ENCODE peak calls at places on chromosomes 6 and 20, in eight cellular contexts. One of them, this sample, is unnamed.

GRCh38 chr6:43405354-43405753 is 22.0 kb upstream of the ABCC10 start:
- DNase-seq in GF-D8: no peak
- DNase-seq in uterus: no peak
- DNase-seq in upper lobe of right lung: no peak
- DNase-seq in stimulated activated CD8-positive, alpha-beta memory T cell treated with anti-CD3 and anti-CD28 coated beads, Interleukin-4, amount 100 ng/mL, for 24 hours: no peak
- DNase-seq in T-helper 2 cell: no peak
- DNase-seq in neuronal stem cell: no peak
- DNase-seq in activated CD4-positive, alpha-beta memory T cell treated with anti-CD3 and anti-CD28 coated beads for 36 hours: no peak
- DNase-seq in this sample: no peak

GRCh38 chr6:170158296-170159039 is 132.4 kb downstream of the DLL1 start:
- DNase-seq in GF-D8: no peak
- DNase-seq in uterus: no peak
- DNase-seq in upper lobe of right lung: no peak
- DNase-seq in stimulated activated CD8-positive, alpha-beta memory T cell treated with anti-CD3 and anti-CD28 coated beads, Interleukin-4, amount 100 ng/mL, for 24 hours: no peak
- DNase-seq in T-helper 2 cell: no peak
- DNase-seq in neuronal stem cell: no peak
- DNase-seq in activated CD4-positive, alpha-beta memory T cell treated with anti-CD3 and anti-CD28 coated beads for 36 hours: no peak
- DNase-seq in this sample: no peak

GRCh38 chr6:109944448-109944847 is 33.7 kb upstream of the GPR6 start:
- DNase-seq in GF-D8: no peak
- DNase-seq in uterus: no peak
- DNase-seq in upper lobe of right lung: no peak
- DNase-seq in stimulated activated CD8-positive, alpha-beta memory T cell treated with anti-CD3 and anti-CD28 coated beads, Interleukin-4, amount 100 ng/mL, for 24 hours: no peak
- DNase-seq in T-helper 2 cell: no peak
- DNase-seq in neuronal stem cell: no peak
- DNase-seq in activated CD4-positive, alpha-beta memory T cell treated with anti-CD3 and anti-CD28 coated beads for 36 hours: no peak
- DNase-seq in this sample: no peak

GRCh38 chr6:146336200-146336599 is 207.4 kb upstream of the RAB32 start:
- DNase-seq in GF-D8: no peak
- DNase-seq in uterus: no peak
- DNase-seq in upper lobe of right lung: no peak
- DNase-seq in stimulated activated CD8-positive, alpha-beta memory T cell treated with anti-CD3 and anti-CD28 coated beads, Interleukin-4, amount 100 ng/mL, for 24 hours: no peak
- DNase-seq in T-helper 2 cell: no peak
- DNase-seq in neuronal stem cell: no peak
- DNase-seq in activated CD4-positive, alpha-beta memory T cell treated with anti-CD3 and anti-CD28 coated beads for 36 hours: no peak
- DNase-seq in this sample: no peak

GRCh38 chr6:10413850-10414765 is 766 bp downstream of the TFAP2A start:
- DNase-seq in GF-D8: no peak
- DNase-seq in uterus: no peak
- DNase-seq in upper lobe of right lung: no peak
- DNase-seq in stimulated activated CD8-positive, alpha-beta memory T cell treated with anti-CD3 and anti-CD28 coated beads, Interleukin-4, amount 100 ng/mL, for 24 hours: no peak
- DNase-seq in T-helper 2 cell: no peak
- DNase-seq in neuronal stem cell: no peak
- DNase-seq in activated CD4-positive, alpha-beta memory T cell treated with anti-CD3 and anti-CD28 coated beads for 36 hours: no peak
- DNase-seq in this sample: no peak

GRCh38 chr6:135451617-135452190 is 45.8 kb downstream of the AHI1 start:
- DNase-seq in GF-D8: peak
- DNase-seq in uterus: no peak
- DNase-seq in upper lobe of right lung: no peak
- DNase-seq in stimulated activated CD8-positive, alpha-beta memory T cell treated with anti-CD3 and anti-CD28 coated beads, Interleukin-4, amount 100 ng/mL, for 24 hours: no peak
- DNase-seq in T-helper 2 cell: peak
- DNase-seq in neuronal stem cell: peak
- DNase-seq in activated CD4-positive, alpha-beta memory T cell treated with anti-CD3 and anti-CD28 coated beads for 36 hours: no peak
- DNase-seq in this sample: no peak

GRCh38 chr20:12925863-12926547 is 82.8 kb upstream of the SPTLC3 start:
- DNase-seq in GF-D8: no peak
- DNase-seq in uterus: no peak
- DNase-seq in upper lobe of right lung: no peak
- DNase-seq in stimulated activated CD8-positive, alpha-beta memory T cell treated with anti-CD3 and anti-CD28 coated beads, Interleukin-4, amount 100 ng/mL, for 24 hours: no peak
- DNase-seq in T-helper 2 cell: no peak
- DNase-seq in neuronal stem cell: no peak
- DNase-seq in activated CD4-positive, alpha-beta memory T cell treated with anti-CD3 and anti-CD28 coated beads for 36 hours: no peak
- DNase-seq in this sample: no peak

GRCh38 chr20:3710703-3711417 is 1.5 kb downstream of the SIGLEC1 start:
- DNase-seq in GF-D8: no peak
- DNase-seq in uterus: peak
- DNase-seq in upper lobe of right lung: peak
- DNase-seq in stimulated activated CD8-positive, alpha-beta memory T cell treated with anti-CD3 and anti-CD28 coated beads, Interleukin-4, amount 100 ng/mL, for 24 hours: peak
- DNase-seq in T-helper 2 cell: peak
- DNase-seq in neuronal stem cell: peak
- DNase-seq in activated CD4-positive, alpha-beta memory T cell treated with anti-CD3 and anti-CD28 coated beads for 36 hours: peak
- DNase-seq in this sample: peak

GRCh38 chr6:111677186-111677990 is 71.7 kb upstream of the TRAF3IP2 start:
- DNase-seq in GF-D8: no peak
- DNase-seq in uterus: no peak
- DNase-seq in upper lobe of right lung: no peak
- DNase-seq in stimulated activated CD8-positive, alpha-beta memory T cell treated with anti-CD3 and anti-CD28 coated beads, Interleukin-4, amount 100 ng/mL, for 24 hours: no peak
- DNase-seq in T-helper 2 cell: no peak
- DNase-seq in neuronal stem cell: no peak
- DNase-seq in activated CD4-positive, alpha-beta memory T cell treated with anti-CD3 and anti-CD28 coated beads for 36 hours: no peak
- DNase-seq in this sample: no peak

GRCh38 chr6:75460636-75461035 is 33.0 kb downstream of the FILIP1 start:
- DNase-seq in GF-D8: no peak
- DNase-seq in uterus: no peak
- DNase-seq in upper lobe of right lung: no peak
- DNase-seq in stimulated activated CD8-positive, alpha-beta memory T cell treated with anti-CD3 and anti-CD28 coated beads, Interleukin-4, amount 100 ng/mL, for 24 hours: no peak
- DNase-seq in T-helper 2 cell: no peak
- DNase-seq in neuronal stem cell: no peak
- DNase-seq in activated CD4-positive, alpha-beta memory T cell treated with anti-CD3 and anti-CD28 coated beads for 36 hours: no peak
- DNase-seq in this sample: no peak

GRCh38 chr6:33975631-33976424 is 170.1 kb downstream of the GRM4 start:
- DNase-seq in GF-D8: no peak
- DNase-seq in uterus: no peak
- DNase-seq in upper lobe of right lung: peak
- DNase-seq in stimulated activated CD8-positive, alpha-beta memory T cell treated with anti-CD3 and anti-CD28 coated beads, Interleukin-4, amount 100 ng/mL, for 24 hours: no peak
- DNase-seq in T-helper 2 cell: no peak
- DNase-seq in neuronal stem cell: peak
- DNase-seq in activated CD4-positive, alpha-beta memory T cell treated with anti-CD3 and anti-CD28 coated beads for 36 hours: peak
- DNase-seq in this sample: no peak

GRCh38 chr20:46638367-46639274 is 12.6 kb downstream of the SLC13A3 start:
- DNase-seq in GF-D8: no peak
- DNase-seq in uterus: no peak
- DNase-seq in upper lobe of right lung: no peak
- DNase-seq in stimulated activated CD8-positive, alpha-beta memory T cell treated with anti-CD3 and anti-CD28 coated beads, Interleukin-4, amount 100 ng/mL, for 24 hours: no peak
- DNase-seq in T-helper 2 cell: no peak
- DNase-seq in neuronal stem cell: no peak
- DNase-seq in activated CD4-positive, alpha-beta memory T cell treated with anti-CD3 and anti-CD28 coated beads for 36 hours: no peak
- DNase-seq in this sample: no peak

GRCh38 chr6:157272866-157273755 is 50.2 kb downstream of the TMEM242 start:
- DNase-seq in GF-D8: no peak
- DNase-seq in uterus: no peak
- DNase-seq in upper lobe of right lung: no peak
- DNase-seq in stimulated activated CD8-positive, alpha-beta memory T cell treated with anti-CD3 and anti-CD28 coated beads, Interleukin-4, amount 100 ng/mL, for 24 hours: no peak
- DNase-seq in T-helper 2 cell: no peak
- DNase-seq in neuronal stem cell: no peak
- DNase-seq in activated CD4-positive, alpha-beta memory T cell treated with anti-CD3 and anti-CD28 coated beads for 36 hours: peak
- DNase-seq in this sample: no peak

GRCh38 chr6:107618672-107619071 is 128.8 kb downstream of the SOBP start:
- DNase-seq in GF-D8: no peak
- DNase-seq in uterus: no peak
- DNase-seq in upper lobe of right lung: no peak
- DNase-seq in stimulated activated CD8-positive, alpha-beta memory T cell treated with anti-CD3 and anti-CD28 coated beads, Interleukin-4, amount 100 ng/mL, for 24 hours: no peak
- DNase-seq in T-helper 2 cell: peak
- DNase-seq in neuronal stem cell: no peak
- DNase-seq in activated CD4-positive, alpha-beta memory T cell treated with anti-CD3 and anti-CD28 coated beads for 36 hours: peak
- DNase-seq in this sample: no peak

GRCh38 chr6:151313060-151313459 is 73.3 kb downstream of the AKAP12 start:
- DNase-seq in GF-D8: peak
- DNase-seq in uterus: no peak
- DNase-seq in upper lobe of right lung: no peak
- DNase-seq in stimulated activated CD8-positive, alpha-beta memory T cell treated with anti-CD3 and anti-CD28 coated beads, Interleukin-4, amount 100 ng/mL, for 24 hours: no peak
- DNase-seq in T-helper 2 cell: no peak
- DNase-seq in neuronal stem cell: no peak
- DNase-seq in activated CD4-positive, alpha-beta memory T cell treated with anti-CD3 and anti-CD28 coated beads for 36 hours: no peak
- DNase-seq in this sample: no peak

This sample was measured in activated T-helper 1 cell treated with anti-CD3 and anti-CD28 coated beads, Interleukin-2, amount 50 U/mL, for 16 hours.